ENCODE peak calls at places on chromosome 11, in four cellular contexts. X is aorta, E is NB4, L is uterus. Z is an unnamed sample.

GRCh38 chr11:225734-226453 is 10.2 kb downstream of the SIRT3 start:
- DNase-seq in X (no peak), E (peak; percentile 93), L (no peak), Z (no peak)

GRCh38 chr11:77135069-77135468 is 7.0 kb downstream of the MYO7A start:
- DNase-seq in X (no peak), E (no peak), L (no peak), Z (no peak)

GRCh38 chr11:29395555-29396072 is 621.2 kb downstream of the KCNA4 start:
- DNase-seq in X (no peak), E (no peak), L (no peak), Z (no peak)

GRCh38 chr11:92046103-92046502 is 178.5 kb upstream of the FAT3 start:
- DNase-seq in X (no peak), E (no peak), L (no peak), Z (no peak)

GRCh38 chr11:130400793-130401483 is 27.5 kb downstream of the ADAMTS8 start:
- DNase-seq in X (no peak), E (peak; percentile 77), L (no peak), Z (no peak)

GRCh38 chr11:100890779-100891178 is 203.7 kb downstream of the ARHGAP42 start:
- DNase-seq in X (no peak), E (no peak), L (no peak), Z (no peak)

GRCh38 chr11:86177319-86177718 is 67.2 kb upstream of the EED start:
- DNase-seq in X (no peak), E (no peak), L (no peak), Z (no peak)

GRCh38 chr11:834371-835316 is 1.9 kb downstream of the CD151 start:
- DNase-seq in X (peak; percentile 96), E (no peak), L (peak; percentile 76), Z (peak; percentile 91)

GRCh38 chr11:115193931-115194797 is 310.1 kb downstream of the CADM1 start:
- DNase-seq in X (no peak), E (no peak), L (no peak), Z (no peak)

GRCh38 chr11:120188831-120189455 is 21.9 kb upstream of the OAF start:
- DNase-seq in X (peak; percentile 30), E (no peak), L (peak; percentile 13), Z (peak; percentile 27)

GRCh38 chr11:68965901-68966868 is 14.6 kb downstream of the MRGPRD start:
- DNase-seq in X (peak; percentile 62), E (no peak), L (peak; percentile 3), Z (peak; percentile 46)

GRCh38 chr11:78365381-78365792 is 52.2 kb downstream of the GAB2 start:
- DNase-seq in X (no peak), E (no peak), L (no peak), Z (no peak)

GRCh38 chr11:69711824-69712801 is 8.3 kb upstream of the FGF19 start:
- DNase-seq in X (no peak), E (peak; percentile 78), L (no peak), Z (no peak)

GRCh38 chr11:133064152-133064877 is 468.0 kb downstream of the OPCML start:
- DNase-seq in X (peak; percentile 89), E (peak; percentile 27), L (peak; percentile 46), Z (peak; percentile 85)

GRCh38 chr11:888290-889212 is 22.1 kb downstream of the CHID1 start:
- DNase-seq in X (no peak), E (no peak), L (no peak), Z (no peak)

GRCh38 chr11:116553482-116553881 is 219.3 kb downstream of the BUD13 start:
- DNase-seq in X (no peak), E (no peak), L (no peak), Z (no peak)

GRCh38 chr11:93017821-93018690 is 48.6 kb downstream of the MTNR1B start:
- DNase-seq in X (no peak), E (no peak), L (peak; percentile 27), Z (no peak)

GRCh38 chr11:68266121-68266891 is 5.5 kb downstream of the C11orf24 start:
- DNase-seq in X (no peak), E (no peak), L (no peak), Z (no peak)

GRCh38 chr11:13009921-13010736 is 1.0 kb downstream of the RASSF10 start:
- DNase-seq in X (peak; percentile 74), E (no peak), L (no peak), Z (peak; percentile 76)

GRCh38 chr11:12818333-12819015 is 144.3 kb downstream of the TEAD1 start:
- DNase-seq in X (no peak), E (no peak), L (no peak), Z (no peak)

GRCh38 chr11:110715541-110715940 is 3.3 kb upstream of the ARHGAP20 start:
- DNase-seq in X (no peak), E (no peak), L (no peak), Z (no peak)

GRCh38 chr11:72425053-72425980 is 9.0 kb downstream of the CLPB start:
- DNase-seq in X (no peak), E (peak; percentile 54), L (no peak), Z (no peak)

GRCh38 chr11:20035701-20036601 is 124.3 kb downstream of the DBX1 start:
- DNase-seq in X (no peak), E (peak; percentile 5), L (no peak), Z (no peak)

GRCh38 chr11:82465481-82465880 is 268.2 kb downstream of the FAM181B start:
- DNase-seq in X (no peak), E (no peak), L (no peak), Z (no peak)

GRCh38 chr11:130489027-130489584 is 40.7 kb downstream of the ADAMTS15 start:
- DNase-seq in X (no peak), E (no peak), L (no peak), Z (no peak)

GRCh38 chr11:112606656-112607055 is 346.0 kb upstream of the PLET1 start:
- DNase-seq in X (no peak), E (no peak), L (no peak), Z (no peak)

GRCh38 chr11:31397239-31397834 is 27.7 kb downstream of the DNAJC24 start:
- DNase-seq in X (no peak), E (peak; percentile 24), L (no peak), Z (no peak)

GRCh38 chr11:114447892-114448291 is 8.6 kb downstream of the REXO2 start:
- DNase-seq in X (no peak), E (no peak), L (no peak), Z (no peak)

GRCh38 chr11:831132-831864 is 1.5 kb upstream of the CD151 start:
- DNase-seq in X (no peak), E (no peak), L (no peak), Z (no peak)

GRCh38 chr11:232783-233565 is 3.2 kb downstream of the SIRT3 start:
- DNase-seq in X (peak; percentile 62), E (no peak), L (no peak), Z (no peak)

GRCh38 chr11:76025068-76025467 is 181.2 kb downstream of the WNT11 start:
- DNase-seq in X (no peak), E (no peak), L (no peak), Z (no peak)

GRCh38 chr11:94521684-94522083 is 9.4 kb downstream of the C11orf97 start:
- DNase-seq in X (no peak), E (peak; percentile 63), L (no peak), Z (no peak)

GRCh38 chr11:2174361-2174760 is 2.7 kb upstream of the TH start:
- DNase-seq in X (no peak), E (no peak), L (no peak), Z (no peak)

GRCh38 chr11:14070866-14071265 is 108.3 kb downstream of the SPON1 start:
- DNase-seq in X (no peak), E (no peak), L (no peak), Z (no peak)

GRCh38 chr11:109940816-109941215 is 152.4 kb upstream of the ZC3H12C start:
- DNase-seq in X (no peak), E (no peak), L (no peak), Z (no peak)

GRCh38 chr11:44241851-44242250 is 68.1 kb downstream of the ALX4 start:
- DNase-seq in X (no peak), E (no peak), L (no peak), Z (no peak)

GRCh38 chr11:8719260-8720190 is 36.9 kb downstream of the RPL27A start:
- DNase-seq in X (peak; percentile 85), E (no peak), L (peak; percentile 71), Z (no peak)

GRCh38 chr11:96337541-96338530 is 5.2 kb downstream of the MAML2 start:
- DNase-seq in X (no peak), E (peak; percentile 23), L (no peak), Z (no peak)

GRCh38 chr11:7485136-7485853 is at the start of gene OLFML1:
- DNase-seq in X (no peak), E (no peak), L (peak; percentile 39), Z (no peak)
- H3K4me3 ChIP-seq in X (peak within 1 kb of the TSS; percentile 48), E (no peak within 1 kb of the TSS), L (peak within 1 kb of the TSS; percentile 32), Z (peak within 1 kb of the TSS; percentile 52)

GRCh38 chr11:10441021-10441523 is 14.0 kb upstream of the AMPD3 start:
- DNase-seq in X (no peak), E (no peak), L (no peak), Z (no peak)

GRCh38 chr11:10439924-10440323 is 15.1 kb upstream of the AMPD3 start:
- DNase-seq in X (no peak), E (no peak), L (no peak), Z (no peak)

GRCh38 chr11:10443152-10443551 is 11.9 kb upstream of the AMPD3 start:
- DNase-seq in X (no peak), E (peak; percentile 25), L (no peak), Z (no peak)

GRCh38 chr11:10443721-10444120 is 11.3 kb upstream of the AMPD3 start:
- DNase-seq in X (no peak), E (peak; percentile 34), L (no peak), Z (no peak)

GRCh38 chr11:10441652-10442503 is 13.2 kb upstream of the AMPD3 start:
- DNase-seq in X (no peak), E (peak; percentile 80), L (no peak), Z (no peak)
- H3K4me3 ChIP-seq in X (no peak overlapping the region), E (no peak overlapping the region), L (no peak overlapping the region), Z (no peak overlapping the region)

GRCh38 chr11:65436412-65437032 is 13.9 kb downstream of the NEAT1 start:
- DNase-seq in X (peak; percentile 71), E (no peak), L (no peak), Z (peak; percentile 34)
- H3K4me3 ChIP-seq in X (no peak overlapping the region), E (no peak overlapping the region), L (no peak overlapping the region), Z (peak overlapping the region; percentile 6)

GRCh38 chr11:102495161-102496042 is 35.1 kb downstream of the MMP7 start:
- DNase-seq in X (no peak), E (peak; percentile 84), L (peak; percentile 37), Z (no peak)
- H3K4me3 ChIP-seq in X (no peak overlapping the region), E (no peak overlapping the region), L (no peak overlapping the region), Z (no peak overlapping the region)

DNA sequence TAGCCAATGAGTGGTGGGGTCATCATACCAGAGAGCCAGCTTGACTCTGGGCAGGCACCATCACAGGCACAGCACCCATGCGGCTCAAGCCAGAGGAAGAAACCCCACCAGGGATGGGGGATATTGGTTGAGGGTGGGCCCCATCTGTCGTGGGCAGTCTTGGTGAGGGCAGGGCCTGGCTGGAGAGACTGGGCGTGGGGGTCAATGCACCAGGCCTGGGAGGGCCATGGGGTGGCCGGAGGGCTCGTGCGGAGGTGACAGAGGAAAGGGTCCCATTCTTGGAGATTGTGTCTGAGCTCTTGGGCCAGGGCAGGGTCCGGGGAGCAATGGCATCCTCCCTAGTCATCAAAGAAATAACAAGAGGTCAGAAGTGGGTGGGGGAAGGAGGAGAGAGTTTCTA is 1.6 kb upstream of the VSIG2 start:
- DNase-seq in X (no peak), E (no peak), L (no peak), Z (no peak)
- H3K4me3 ChIP-seq in X (no peak overlapping the region), E (no peak overlapping the region), L (no peak overlapping the region), Z (no peak overlapping the region)